ENCODE peak calls at places on chromosome 13, in four cellular contexts. F is neuronal stem cell, X is mammary epithelial cell, Z is fibroblast of lung. K is an unnamed sample.

GRCh38 chr13:105982219-105982618 is 553.2 kb downstream of the EFNB2 start:
- DNase-seq in F (no peak), X (no peak), Z (no peak), K (no peak)

GRCh38 chr13:66237411-66238062 is 992.6 kb downstream of the PCDH9 start:
- DNase-seq in F (peak), X (no peak), Z (no peak), K (no peak)

GRCh38 chr13:30097089-30097488 is 210.3 kb downstream of the KATNAL1 start:
- DNase-seq in F (no peak), X (no peak), Z (no peak), K (no peak)

GRCh38 chr13:100875392-100876043 is 200.9 kb upstream of the TMTC4 start:
- DNase-seq in F (no peak), X (peak), Z (peak), K (no peak)

GRCh38 chr13:61761690-61762089 is 346.0 kb upstream of the PCDH20 start:
- DNase-seq in F (no peak), X (no peak), Z (no peak), K (no peak)

GRCh38 chr13:37648604-37649003 is 50.0 kb upstream of the POSTN start:
- DNase-seq in F (no peak), X (peak), Z (peak), K (no peak)

GRCh38 chr13:74158028-74158427 is 23.8 kb upstream of the KLF12 start:
- DNase-seq in F (no peak), X (no peak), Z (peak), K (no peak)

GRCh38 chr13:67481445-67481844 is 251.3 kb upstream of the PCDH9 start:
- DNase-seq in F (no peak), X (no peak), Z (no peak), K (no peak)

GRCh38 chr13:92838786-92839185 is 387.8 kb upstream of the GPC6 start:
- DNase-seq in F (no peak), X (peak), Z (peak), K (no peak)

GRCh38 chr13:30806784-30807183 is 71.4 kb downstream of the ALOX5AP start:
- DNase-seq in F (no peak), X (peak), Z (peak), K (no peak)

GRCh38 chr13:77535448-77535847 is at the start of gene SCEL:
- DNase-seq in F (no peak), X (peak), Z (no peak), K (no peak)

GRCh38 chr13:105316731-105317130 is 1218.7 kb downstream of the EFNB2 start:
- DNase-seq in F (no peak), X (no peak), Z (no peak), K (no peak)

GRCh38 chr13:81927347-81927746 is 1586.4 kb upstream of the SPRY2 start:
- DNase-seq in F (no peak), X (no peak), Z (no peak), K (no peak)

GRCh38 chr13:112775791-112776279 is 86.0 kb downstream of the ATP11A start:
- DNase-seq in F (no peak), X (no peak), Z (no peak), K (no peak)

GRCh38 chr13:57633950-57634828 is 2.6 kb downstream of the PCDH17 start:
- DNase-seq in F (no peak), X (no peak), Z (no peak), K (no peak)

GRCh38 chr13:110653271-110653670 is 37.9 kb downstream of the NAXD start:
- DNase-seq in F (no peak), X (no peak), Z (no peak), K (no peak)

GRCh38 chr13:110651271-110651670 is 35.9 kb downstream of the NAXD start:
- DNase-seq in F (no peak), X (no peak), Z (no peak), K (no peak)

GRCh38 chr13:110651726-110652230 is 36.4 kb downstream of the NAXD start:
- DNase-seq in F (no peak), X (no peak), Z (no peak), K (no peak)

GRCh38 chr13:110652755-110653154 is 37.4 kb downstream of the NAXD start:
- DNase-seq in F (no peak), X (no peak), Z (no peak), K (no peak)

DNA sequence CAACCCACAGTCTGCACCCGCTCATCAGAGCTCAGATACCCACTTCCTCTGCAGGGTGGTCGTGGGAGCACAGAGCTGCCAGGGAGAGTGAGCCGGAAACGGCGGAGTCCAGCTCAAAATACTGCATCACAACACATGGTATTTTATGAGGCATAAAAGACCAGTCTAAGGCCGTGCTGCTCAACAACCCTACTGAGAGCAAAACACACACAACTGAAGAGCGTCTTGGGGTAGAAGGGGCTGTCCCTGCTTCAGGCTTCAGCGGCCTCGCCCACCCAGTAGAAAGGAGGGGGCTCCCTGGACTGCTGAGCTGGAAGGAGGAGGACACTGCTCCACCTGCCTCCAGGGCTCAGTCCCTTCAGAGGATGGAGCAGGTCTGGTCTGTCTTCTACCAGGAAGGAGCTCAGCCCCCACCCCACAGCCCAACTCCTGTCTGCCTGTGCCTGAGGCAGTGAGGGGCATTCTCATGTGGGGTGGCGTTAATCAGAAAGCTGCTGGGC is 36.9 kb downstream of the NAXD start:
- DNase-seq in F (no peak), X (no peak), Z (no peak), K (no peak)
- H3K9ac ChIP-seq in F (no peak), X (no peak), Z (no peak), K (no peak)

DNA sequence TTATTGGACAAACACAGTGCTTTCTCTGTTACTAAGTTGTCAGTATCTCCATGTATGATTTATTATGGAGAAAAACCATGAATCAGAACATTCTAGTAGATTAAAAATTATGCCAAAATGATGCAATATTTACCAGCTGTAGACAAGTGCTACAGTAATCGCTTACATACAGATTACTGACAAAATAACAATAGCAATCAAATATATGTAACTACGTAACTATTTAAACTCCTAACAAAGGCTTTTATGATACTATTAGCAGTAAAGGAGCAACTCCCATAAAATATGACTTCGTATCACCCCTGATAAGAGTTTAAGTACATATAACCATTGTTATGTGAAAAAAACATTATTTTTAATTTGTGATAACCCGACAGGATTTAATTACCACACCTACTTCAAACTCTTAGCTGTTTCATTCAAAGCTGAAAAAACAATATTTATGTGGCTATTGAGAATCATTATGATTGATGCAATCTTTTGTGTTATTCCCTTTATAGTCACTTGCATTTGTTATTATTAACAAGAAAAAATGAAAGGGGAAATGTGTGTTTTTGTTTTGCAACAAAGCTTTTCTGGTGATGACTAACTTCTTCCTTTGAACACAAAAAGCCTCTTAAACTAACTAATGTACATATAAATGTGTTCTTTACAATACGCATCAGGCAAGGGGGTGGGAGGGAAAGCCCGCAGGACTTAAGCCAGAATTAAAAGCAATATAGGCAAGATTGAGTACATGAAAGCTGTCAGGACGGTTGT is 147.4 kb downstream of the ABCC4 start:
- DNase-seq in F (no peak), X (peak), Z (peak), K (no peak)
- H3K4me3 ChIP-seq in F (no peak), X (no peak), Z (no peak), K (no peak)

GRCh38 chr13:33146843-33147611 is 130.8 kb downstream of the KL start:
- DNase-seq in F (no peak), X (peak), Z (no peak), K (no peak)
- H3K9ac ChIP-seq in F (no peak), X (no peak), Z (no peak), K (no peak)

GRCh38 chr13:51841732-51842131 is 3.2 kb downstream of the TMEM272 start:
- DNase-seq in F (no peak), X (no peak), Z (no peak), K (no peak)

GRCh38 chr13:51846756-51847155 is 1.8 kb upstream of the TMEM272 start:
- DNase-seq in F (no peak), X (peak), Z (no peak), K (no peak)

GRCh38 chr13:51845574-51846318 is 769 bp upstream of the TMEM272 start:
- DNase-seq in F (no peak), X (no peak), Z (no peak), K (no peak)

GRCh38 chr13:51843529-51843928 is 1.4 kb downstream of the TMEM272 start:
- DNase-seq in F (no peak), X (no peak), Z (no peak), K (no peak)

GRCh38 chr13:51844862-51845573 is at the start of gene TMEM272:
- DNase-seq in F (peak), X (no peak), Z (peak), K (peak)
- H3K4me3 ChIP-seq in F (no peak), X (no peak), Z (no peak), K (no peak)

GRCh38 chr13:23657056-23657455 is 86.8 kb downstream of the TNFRSF19 start:
- DNase-seq in F (no peak), X (no peak), Z (no peak), K (no peak)
- H3K9ac ChIP-seq in F (no peak), X (no peak), Z (no peak), K (no peak)

K was measured in colonic mucosa.